ENCODE peak calls at places on chromosomes 5 and 9, in five cellular contexts. One of them, this sample, is unnamed.

GRCh38 chr5:150626853-150627276 is 13.6 kb upstream of the SYNPO start:
- DNase-seq in choroid plexus epithelial cell: no peak
- DNase-seq in GM12865: peak; percentile 18
- DNase-seq in Calu3: no peak
- DNase-seq in WTC11: no peak
- DNase-seq in this sample: no peak

GRCh38 chr5:147906326-147907095 is at the start of gene C5orf46:
- DNase-seq in GM12865: no peak
- DNase-seq in WTC11: no peak
- DNase-seq in Calu3: peak; percentile 29
- DNase-seq in choroid plexus epithelial cell: peak; percentile 63
- DNase-seq in this sample: no peak

GRCh38 chr5:75522025-75522424 is 10.3 kb downstream of the POLK start:
- DNase-seq in GM12865: no peak
- DNase-seq in choroid plexus epithelial cell: peak; percentile 20
- DNase-seq in WTC11: no peak
- DNase-seq in Calu3: no peak
- DNase-seq in this sample: no peak

GRCh38 chr9:133372144-133372543 is 3.7 kb downstream of the SURF4 start:
- DNase-seq in choroid plexus epithelial cell: no peak
- DNase-seq in Calu3: no peak
- DNase-seq in GM12865: no peak
- DNase-seq in WTC11: no peak
- DNase-seq in this sample: no peak

GRCh38 chr9:128245293-128246151 is 30.3 kb downstream of the GOLGA2 start:
- DNase-seq in GM12865: no peak
- DNase-seq in choroid plexus epithelial cell: peak; percentile 75
- DNase-seq in WTC11: no peak
- DNase-seq in Calu3: no peak
- DNase-seq in this sample: peak; percentile 85

GRCh38 chr5:81086881-81087281 is 126.7 kb downstream of the RASGRF2 start:
- DNase-seq in WTC11: no peak
- DNase-seq in choroid plexus epithelial cell: no peak
- DNase-seq in GM12865: no peak
- DNase-seq in Calu3: no peak
- DNase-seq in this sample: no peak

GRCh38 chr9:16727452-16728127 is 142.9 kb downstream of the BNC2 start:
- DNase-seq in WTC11: no peak
- DNase-seq in GM12865: no peak
- DNase-seq in choroid plexus epithelial cell: peak; percentile 65
- DNase-seq in Calu3: no peak
- DNase-seq in this sample: no peak

GRCh38 chr5:12795333-12795663 is 891.1 kb upstream of the CTNND2 start:
- DNase-seq in WTC11: no peak
- DNase-seq in choroid plexus epithelial cell: no peak
- DNase-seq in Calu3: no peak
- DNase-seq in GM12865: no peak
- DNase-seq in this sample: no peak

GRCh38 chr5:92704590-92704989 is 876.4 kb downstream of the NR2F1-AS1 start:
- DNase-seq in GM12865: no peak
- DNase-seq in choroid plexus epithelial cell: no peak
- DNase-seq in Calu3: no peak
- DNase-seq in WTC11: no peak
- DNase-seq in this sample: no peak

GRCh38 chr5:140182075-140182709 is 7.2 kb downstream of the CYSTM1 start:
- DNase-seq in WTC11: no peak
- DNase-seq in GM12865: no peak
- DNase-seq in Calu3: no peak
- DNase-seq in choroid plexus epithelial cell: peak; percentile 32
- DNase-seq in this sample: no peak

GRCh38 chr5:118968925-118969375 is 19.4 kb downstream of the DTWD2 start:
- DNase-seq in choroid plexus epithelial cell: peak; percentile 25
- DNase-seq in GM12865: no peak
- DNase-seq in Calu3: no peak
- DNase-seq in WTC11: no peak
- DNase-seq in this sample: no peak

GRCh38 chr9:124008855-124009834 is 2.4 kb upstream of the LHX2 start:
- DNase-seq in choroid plexus epithelial cell: no peak
- DNase-seq in WTC11: peak; percentile 67
- DNase-seq in GM12865: no peak
- DNase-seq in Calu3: no peak
- DNase-seq in this sample: no peak

GRCh38 chr5:121144764-121145163 is 680.7 kb downstream of the PRR16 start:
- DNase-seq in choroid plexus epithelial cell: peak; percentile 16
- DNase-seq in GM12865: no peak
- DNase-seq in WTC11: no peak
- DNase-seq in Calu3: no peak
- DNase-seq in this sample: no peak

GRCh38 chr5:27414099-27414498 is 375.7 kb upstream of the CDH9 start:
- DNase-seq in Calu3: no peak
- DNase-seq in choroid plexus epithelial cell: no peak
- DNase-seq in WTC11: no peak
- DNase-seq in GM12865: no peak
- DNase-seq in this sample: no peak

GRCh38 chr5:96377167-96377566 is 55.9 kb downstream of the PCSK1 start:
- DNase-seq in Calu3: no peak
- DNase-seq in choroid plexus epithelial cell: no peak
- DNase-seq in GM12865: no peak
- DNase-seq in WTC11: no peak
- DNase-seq in this sample: no peak

GRCh38 chr5:34787035-34787434 is 51.9 kb upstream of the TTC23L start:
- DNase-seq in Calu3: no peak
- DNase-seq in WTC11: no peak
- DNase-seq in choroid plexus epithelial cell: no peak
- DNase-seq in GM12865: no peak
- DNase-seq in this sample: no peak

GRCh38 chr5:27241564-27242257 is 203.3 kb upstream of the CDH9 start:
- DNase-seq in GM12865: no peak
- DNase-seq in choroid plexus epithelial cell: peak; percentile 98
- DNase-seq in Calu3: no peak
- DNase-seq in WTC11: no peak
- DNase-seq in this sample: no peak

GRCh38 chr9:109721021-109721420 is 59.0 kb upstream of the PALM2AKAP2 start:
- DNase-seq in GM12865: no peak
- DNase-seq in choroid plexus epithelial cell: no peak
- DNase-seq in WTC11: no peak
- DNase-seq in Calu3: no peak
- DNase-seq in this sample: no peak

GRCh38 chr5:168780888-168781287 is 201.7 kb upstream of the PANK3 start:
- DNase-seq in WTC11: no peak
- DNase-seq in GM12865: no peak
- DNase-seq in choroid plexus epithelial cell: no peak
- DNase-seq in Calu3: no peak
- DNase-seq in this sample: no peak

GRCh38 chr5:114467729-114468128 is 105.9 kb downstream of the KCNN2 start:
- DNase-seq in WTC11: no peak
- DNase-seq in Calu3: no peak
- DNase-seq in choroid plexus epithelial cell: no peak
- DNase-seq in GM12865: no peak
- DNase-seq in this sample: no peak

GRCh38 chr9:69019808-69020207 is 5.9 kb upstream of the PRKACG start:
- DNase-seq in GM12865: peak; percentile 28
- DNase-seq in Calu3: no peak
- DNase-seq in choroid plexus epithelial cell: no peak
- DNase-seq in WTC11: no peak
- DNase-seq in this sample: no peak

GRCh38 chr5:14880688-14881087 is 9.1 kb upstream of the ANKH start:
- DNase-seq in WTC11: no peak
- DNase-seq in choroid plexus epithelial cell: peak; percentile 68
- DNase-seq in Calu3: no peak
- DNase-seq in GM12865: no peak
- DNase-seq in this sample: no peak

GRCh38 chr5:180205936-180206335 is 3.1 kb downstream of the RASGEF1C start:
- DNase-seq in Calu3: no peak
- DNase-seq in choroid plexus epithelial cell: no peak
- DNase-seq in WTC11: no peak
- DNase-seq in GM12865: no peak
- DNase-seq in this sample: no peak

GRCh38 chr5:97142521-97143254 is at the start of gene LIX1:
- DNase-seq in GM12865: peak; percentile 61
- DNase-seq in Calu3: peak; percentile 45
- DNase-seq in WTC11: peak; percentile 59
- DNase-seq in choroid plexus epithelial cell: peak; percentile 72
- DNase-seq in this sample: no peak

GRCh38 chr9:92404031-92404430 is 347 bp downstream of the OGN start:
- DNase-seq in GM12865: no peak
- DNase-seq in Calu3: no peak
- DNase-seq in choroid plexus epithelial cell: no peak
- DNase-seq in WTC11: no peak
- DNase-seq in this sample: no peak

GRCh38 chr9:135552698-135553161 is 6.8 kb downstream of the OBP2A start:
- DNase-seq in choroid plexus epithelial cell: no peak
- DNase-seq in Calu3: no peak
- DNase-seq in GM12865: no peak
- DNase-seq in WTC11: peak; percentile 46
- DNase-seq in this sample: no peak

GRCh38 chr5:1673042-1673674 is 126.5 kb downstream of the MRPL36 start:
- DNase-seq in GM12865: no peak
- DNase-seq in Calu3: no peak
- DNase-seq in WTC11: no peak
- DNase-seq in choroid plexus epithelial cell: peak; percentile 18
- DNase-seq in this sample: peak; percentile 51

GRCh38 chr9:136107155-136107952 is 11.3 kb downstream of the TMEM250 start:
- DNase-seq in Calu3: no peak
- DNase-seq in GM12865: peak; percentile 88
- DNase-seq in WTC11: no peak
- DNase-seq in choroid plexus epithelial cell: no peak
- DNase-seq in this sample: no peak

GRCh38 chr9:38047301-38048251 is 21.5 kb downstream of the SHB start:
- DNase-seq in Calu3: peak; percentile 66
- DNase-seq in WTC11: peak; percentile 39
- DNase-seq in GM12865: no peak
- DNase-seq in choroid plexus epithelial cell: peak; percentile 87
- DNase-seq in this sample: no peak

GRCh38 chr5:4963265-4963664 is 176.9 kb upstream of the ADAMTS16 start:
- DNase-seq in WTC11: no peak
- DNase-seq in GM12865: no peak
- DNase-seq in Calu3: no peak
- DNase-seq in choroid plexus epithelial cell: no peak
- DNase-seq in this sample: no peak

GRCh38 chr5:170426786-170427185 is 37.6 kb upstream of the KCNMB1 start:
- DNase-seq in choroid plexus epithelial cell: no peak
- DNase-seq in GM12865: no peak
- DNase-seq in WTC11: no peak
- DNase-seq in Calu3: no peak
- DNase-seq in this sample: no peak
- TF ChIP-seq CTCF in choroid plexus epithelial cell: no peak
- TF ChIP-seq CTCF in GM12865: no peak
- TF ChIP-seq CTCF in WTC11: no peak
- TF ChIP-seq CTCF in Calu3: no peak
- TF ChIP-seq CTCF in this sample: no peak

DNA sequence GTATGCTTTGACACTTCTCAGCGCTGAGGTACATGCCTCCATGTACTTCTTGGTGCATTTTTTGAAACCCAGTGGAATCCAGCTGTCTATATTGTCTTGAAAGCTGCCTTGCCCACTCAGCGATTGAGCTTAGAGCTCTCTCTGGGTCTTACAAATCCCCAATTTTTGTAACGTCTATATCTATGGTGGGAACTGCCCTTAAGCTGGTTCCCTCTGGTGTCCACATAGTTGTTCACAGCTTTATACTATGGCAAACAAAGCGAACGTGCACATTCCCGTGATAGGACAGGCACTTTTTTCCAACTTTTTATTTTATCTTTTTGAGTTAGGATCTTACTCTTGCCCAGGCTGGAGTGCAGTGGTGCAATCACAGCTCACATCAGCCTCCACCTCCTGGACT is 20.9 kb downstream of the CDHR2 start:
- DNase-seq in GM12865: no peak
- DNase-seq in WTC11: no peak
- DNase-seq in choroid plexus epithelial cell: peak; percentile 68
- DNase-seq in Calu3: no peak
- DNase-seq in this sample: no peak
- TF ChIP-seq CTCF in GM12865: no peak
- TF ChIP-seq CTCF in WTC11: no peak
- TF ChIP-seq CTCF in choroid plexus epithelial cell: peak; percentile 54
- TF ChIP-seq CTCF in Calu3: no peak
- TF ChIP-seq CTCF in this sample: no peak

DNA sequence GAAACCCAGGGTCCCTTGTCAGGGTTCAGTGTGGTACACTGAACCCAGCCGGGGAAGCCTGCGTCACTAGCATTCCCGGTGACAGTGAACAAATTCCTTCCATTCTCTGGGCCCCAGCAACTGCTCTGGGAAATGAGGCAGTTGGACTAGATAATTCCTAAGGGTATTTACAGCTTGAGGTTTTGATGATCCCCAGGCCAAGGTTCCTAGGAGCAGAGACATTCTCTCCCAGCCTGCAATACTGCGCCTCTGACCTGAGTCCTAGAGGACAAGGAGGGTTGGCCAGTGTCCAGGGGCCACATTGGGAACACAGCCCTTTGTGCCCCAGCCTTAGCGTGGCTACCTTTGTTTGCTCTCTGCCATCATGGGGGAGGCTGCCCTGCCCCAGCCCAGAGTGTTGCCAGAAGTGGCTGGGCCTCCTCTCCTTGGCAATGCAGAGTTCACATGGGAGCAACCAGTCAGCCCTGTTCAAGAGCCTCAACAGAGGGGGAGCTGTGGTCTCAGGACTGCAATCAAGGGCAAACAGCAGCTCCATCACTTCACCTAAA is 178.2 kb downstream of the SEC61B start:
- DNase-seq in choroid plexus epithelial cell: peak; percentile 39
- DNase-seq in WTC11: no peak
- DNase-seq in Calu3: no peak
- DNase-seq in GM12865: no peak
- DNase-seq in this sample: no peak
- TF ChIP-seq CTCF in choroid plexus epithelial cell: peak; percentile 21
- TF ChIP-seq CTCF in WTC11: no peak
- TF ChIP-seq CTCF in Calu3: no peak
- TF ChIP-seq CTCF in GM12865: no peak
- TF ChIP-seq CTCF in this sample: no peak

GRCh38 chr9:93591706-93592388 is 15.5 kb downstream of the PHF2 start:
- DNase-seq in GM12865: no peak
- DNase-seq in WTC11: no peak
- DNase-seq in Calu3: no peak
- DNase-seq in choroid plexus epithelial cell: no peak
- DNase-seq in this sample: no peak

GRCh38 chr9:93594041-93594756 is 17.8 kb downstream of the PHF2 start:
- DNase-seq in GM12865: no peak
- DNase-seq in choroid plexus epithelial cell: no peak
- DNase-seq in Calu3: no peak
- DNase-seq in WTC11: no peak
- DNase-seq in this sample: no peak

GRCh38 chr9:93593144-93593655 is 16.8 kb downstream of the PHF2 start:
- DNase-seq in choroid plexus epithelial cell: no peak
- DNase-seq in WTC11: no peak
- DNase-seq in Calu3: no peak
- DNase-seq in GM12865: no peak
- DNase-seq in this sample: no peak

GRCh38 chr9:93591301-93591700 is 14.9 kb downstream of the PHF2 start:
- DNase-seq in WTC11: no peak
- DNase-seq in Calu3: no peak
- DNase-seq in choroid plexus epithelial cell: no peak
- DNase-seq in GM12865: no peak
- DNase-seq in this sample: no peak

GRCh38 chr9:93592389-93593021 is 16.1 kb downstream of the PHF2 start:
- DNase-seq in Calu3: no peak
- DNase-seq in WTC11: peak; percentile 59
- DNase-seq in choroid plexus epithelial cell: no peak
- DNase-seq in GM12865: no peak
- DNase-seq in this sample: no peak
- TF ChIP-seq CTCF in Calu3: no peak
- TF ChIP-seq CTCF in WTC11: peak; percentile 20
- TF ChIP-seq CTCF in choroid plexus epithelial cell: peak; percentile 30
- TF ChIP-seq CTCF in GM12865: no peak
- TF ChIP-seq CTCF in this sample: no peak

This sample was measured in type B pancreatic cell.